ENCODE peak calls at places on chromosomes 11 and 22, in six cellular contexts. M is lower lobe of right lung, E is BE2C, U is cardiac muscle cell, L is A549, G is body of pancreas. C is an unnamed sample. For H3K4me1 and H3K9me3, the result is how much of the 10 kb centered on the place peaks cover.

GRCh38 chr11:73384871-73385692 is 8.9 kb downstream of the RELT start:
- DNase-seq in U (no peak), M (peak), L (no peak), G (peak), E (no peak), C (no peak)

GRCh38 chr11:117919326-117920275 is 9.6 kb downstream of the TMPRSS13 start:
- DNase-seq in E (no peak), M (no peak), G (no peak), L (no peak), U (no peak), C (no peak)

GRCh38 chr22:26889794-26890193 is 232.4 kb downstream of the MIAT start:
- DNase-seq in L (no peak), E (no peak), U (no peak), G (no peak), M (no peak), C (no peak)

GRCh38 chr11:75583710-75584658 is 21.9 kb downstream of the SERPINH1 start:
- DNase-seq in U (peak), G (peak), E (peak), M (peak), L (no peak), C (peak)

GRCh38 chr11:68314886-68315580 is 2.6 kb downstream of the LRP5 start:
- DNase-seq in E (no peak), G (peak), L (no peak), M (no peak), U (peak), C (no peak)

GRCh38 chr11:88398372-88399140 is 61.0 kb upstream of the CTSC start:
- DNase-seq in M (no peak), L (peak), E (no peak), G (no peak), U (no peak), C (no peak)

GRCh38 chr22:23565288-23565941 is 14.7 kb downstream of the IGLL1 start:
- DNase-seq in U (peak), E (no peak), M (no peak), G (no peak), L (no peak), C (peak)

GRCh38 chr11:68140496-68141246 is 19.5 kb upstream of the CHKA start:
- DNase-seq in L (no peak), E (peak), G (peak), U (no peak), M (no peak), C (no peak)

GRCh38 chr22:23638611-23639010 is 6.5 kb upstream of the DRICH1 start:
- DNase-seq in M (no peak), L (no peak), G (no peak), U (no peak), E (no peak), C (no peak)

GRCh38 chr11:44338721-44339529 is 29.0 kb upstream of the ALX4 start:
- DNase-seq in M (no peak), E (no peak), G (no peak), U (no peak), L (no peak), C (no peak)

GRCh38 chr11:36391062-36391461 is 95.0 kb downstream of the PRR5L start:
- DNase-seq in U (no peak), G (peak), E (no peak), M (no peak), L (no peak), C (no peak)

GRCh38 chr22:46121523-46122287 is 28.6 kb upstream of the PPARA start:
- DNase-seq in M (no peak), E (no peak), U (no peak), G (no peak), L (no peak), C (no peak)

GRCh38 chr22:46122511-46122971 is 27.8 kb upstream of the PPARA start:
- DNase-seq in L (peak), G (peak), M (peak), U (peak), E (peak), C (peak)

GRCh38 chr22:46123694-46124382 is 26.5 kb upstream of the PPARA start:
- DNase-seq in E (peak), L (no peak), G (no peak), M (no peak), U (no peak), C (no peak)

GRCh38 chr22:46124383-46125144 is 25.8 kb upstream of the PPARA start:
- DNase-seq in E (no peak), M (no peak), U (no peak), L (no peak), G (no peak), C (no peak)

GRCh38 chr22:46122980-46123693 is 27.2 kb upstream of the PPARA start:
- DNase-seq in U (no peak), M (no peak), L (no peak), G (no peak), E (no peak), C (no peak)
- H3K4me3 ChIP-seq in U (no peak), M (no peak), L (no peak), G (no peak), E (no peak), C (no peak)

DNA sequence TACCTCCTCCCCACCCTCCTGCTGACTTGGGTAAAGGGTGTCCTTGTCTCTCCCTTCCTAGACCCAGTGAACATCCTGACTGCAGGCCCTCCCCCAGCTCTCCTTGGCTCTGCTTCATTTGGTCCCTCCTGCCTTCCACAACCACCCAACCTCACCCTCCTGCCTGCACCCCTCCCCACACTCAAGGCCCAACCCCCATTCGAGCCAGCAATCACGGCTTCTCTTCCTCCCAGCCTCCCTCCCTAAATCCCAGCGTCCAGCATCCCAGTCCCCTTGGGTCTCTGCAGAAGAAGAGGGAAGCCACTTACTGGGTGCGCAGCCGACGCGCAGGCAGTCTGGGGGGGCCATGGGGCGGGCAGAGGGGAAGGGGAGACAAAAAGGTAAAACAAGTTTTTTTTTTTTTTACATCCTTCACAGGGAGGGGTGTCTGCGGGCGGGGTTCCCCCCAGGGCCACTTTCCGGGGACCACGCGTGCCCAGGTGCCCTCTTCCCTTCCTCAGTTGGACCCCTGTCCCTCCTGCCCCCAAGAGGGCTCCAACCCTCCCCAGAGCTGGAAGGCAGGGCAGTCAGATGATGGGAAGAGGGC is 62.5 kb downstream of the SLC22A12 start:
- DNase-seq in G (no peak), L (no peak), M (no peak), E (no peak), U (no peak), C (no peak)
- H3K4me1 ChIP-seq in G (under half), L (under half), M (under half), E (under half), U (under half), C (under half)

GRCh38 chr22:47374901-47375575 is 612.6 kb downstream of the TBC1D22A start:
- DNase-seq in M (peak), E (no peak), L (no peak), U (no peak), G (no peak), C (no peak)
- H3K9me3 ChIP-seq in M (under half), E (under half), L (under half), U (under half), G (under half), C (under half)

DNA sequence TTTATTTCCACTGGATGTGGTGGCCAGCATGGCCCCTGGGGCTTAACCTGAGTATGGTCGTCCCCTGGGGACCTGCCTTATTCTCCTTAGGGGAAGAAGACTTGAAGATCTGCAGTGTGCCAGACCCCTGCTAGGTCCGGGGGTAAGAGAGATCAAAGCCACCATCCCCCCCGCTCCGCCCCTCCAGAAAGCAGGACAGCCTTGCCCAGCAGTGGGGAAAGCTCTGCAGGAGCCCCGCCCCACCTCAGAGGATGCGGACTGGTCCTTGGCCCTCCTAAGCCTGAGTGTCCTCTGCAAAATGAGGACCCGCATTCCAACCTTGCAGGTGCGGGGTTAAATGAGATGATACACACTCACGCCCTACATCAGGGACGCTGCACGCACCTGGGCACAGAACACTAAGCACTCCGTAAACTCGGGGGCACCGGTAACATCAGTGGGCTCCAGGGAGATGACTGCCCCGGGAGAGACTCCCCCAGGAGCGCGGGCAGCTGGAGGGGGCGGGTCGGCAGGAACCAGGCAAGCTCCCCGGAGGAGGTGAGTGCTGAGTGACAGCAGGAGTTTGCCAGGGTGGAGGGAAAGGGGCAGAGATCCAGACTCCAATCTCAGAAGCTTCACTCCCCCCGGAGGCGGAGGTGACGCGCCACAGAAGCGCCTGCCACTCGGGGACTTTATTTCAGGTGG is 564 bp upstream of the ANO1 start:
- DNase-seq in M (no peak), E (no peak), L (no peak), G (no peak), U (no peak), C (no peak)
- H3K4me3 ChIP-seq in M (peak), E (no peak), L (peak), G (no peak), U (no peak), C (no peak)

DNA sequence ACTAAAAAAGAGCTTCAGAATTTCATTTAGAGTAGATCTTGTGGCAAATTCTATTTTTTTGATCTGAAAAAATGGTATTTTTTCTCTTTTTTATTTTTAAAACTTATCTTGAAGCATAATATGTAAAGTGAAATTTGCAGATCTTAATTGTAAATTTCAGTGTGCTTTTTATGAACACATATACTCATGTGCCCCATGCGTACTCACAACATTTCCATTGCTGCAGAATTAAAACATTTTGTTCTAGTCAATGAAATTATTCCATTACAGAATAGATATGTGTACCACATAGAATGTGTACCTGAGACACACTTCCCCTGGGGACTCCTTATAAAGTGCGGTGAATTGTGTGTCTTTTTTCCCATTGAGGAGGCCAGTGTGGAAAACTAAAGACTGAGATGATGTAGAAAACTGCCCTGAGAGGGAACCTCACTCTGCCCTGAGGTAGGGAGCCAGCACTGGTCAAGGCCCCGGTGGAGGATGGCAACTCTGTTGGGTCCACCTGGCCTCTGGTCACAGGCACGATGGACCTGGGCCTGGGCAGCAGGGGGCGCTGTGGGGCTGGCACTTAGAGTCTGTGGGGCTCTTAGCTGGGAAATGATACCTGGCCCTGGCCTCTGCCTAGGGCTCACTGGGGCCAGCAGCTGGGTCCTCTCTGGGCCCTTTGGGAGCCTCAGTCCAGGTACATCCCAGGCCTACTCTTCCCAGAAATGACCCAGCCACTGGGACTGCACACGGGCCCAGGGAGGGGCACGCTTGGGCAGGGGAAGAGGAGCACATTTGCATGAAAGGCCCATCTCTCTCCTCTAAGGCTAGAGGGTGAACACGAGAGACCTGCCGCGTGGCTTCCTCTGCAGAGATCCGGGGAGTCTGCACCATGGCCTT is 77.9 kb upstream of the TOP3B start:
- DNase-seq in L (peak), U (peak), M (peak), G (peak), E (peak), C (peak)
- H3K4me1 ChIP-seq in L (under half), U (under half), M (under half), G (under half), E (under half), C (under half)

GRCh38 chr22:49326558-49326957 is 501.1 kb downstream of the BRD1 start:
- DNase-seq in G (no peak), U (no peak), E (no peak), L (no peak), M (peak), C (no peak)

GRCh38 chr22:49325531-49326395 is 501.9 kb downstream of the BRD1 start:
- DNase-seq in M (peak), E (no peak), G (no peak), U (no peak), L (no peak), C (no peak)

GRCh38 chr22:49328630-49329405 is 498.9 kb downstream of the BRD1 start:
- DNase-seq in E (no peak), G (no peak), L (no peak), U (no peak), M (no peak), C (no peak)

GRCh38 chr22:49328076-49328475 is 499.6 kb downstream of the BRD1 start:
- DNase-seq in U (no peak), L (no peak), G (no peak), M (peak), E (no peak), C (no peak)

GRCh38 chr22:49327411-49327810 is 500.3 kb downstream of the BRD1 start:
- DNase-seq in E (no peak), G (no peak), U (no peak), M (peak), L (no peak), C (no peak)
- H3K9me3 ChIP-seq in E (under half), G (under half), U (under half), M (under half), L (under half), C (under half)

C was measured in HAP-1.